ENCODE peak calls at places on chromosomes 2 and 18, in seven cellular contexts. K is CD8-positive, alpha-beta T cell; A is NCI-H187; N is left cardiac atrium; Y is mucosa of gallbladder; P is effector CD4-positive, alpha-beta T cell; F is foreskin fibroblast. B is an unnamed sample.

GRCh38 chr2:238861766-238862315 is 14.0 kb downstream of the TWIST2 start:
- DNase-seq in K (no peak), A (no peak), N (no peak), Y (no peak), P (no peak), F (peak; percentile 48), B (no peak)

GRCh38 chr2:230920167-230920566 is 4.9 kb downstream of the GPR55 start:
- DNase-seq in K (no peak), A (no peak), N (no peak), Y (no peak), P (no peak), F (no peak), B (no peak)

GRCh38 chr2:130814931-130815680 is 21.6 kb upstream of the ARHGEF4 start:
- DNase-seq in K (no peak), A (no peak), N (no peak), Y (no peak), P (no peak), F (no peak), B (no peak)

GRCh38 chr2:23794234-23794633 is 132.7 kb downstream of the ATAD2B start:
- DNase-seq in K (no peak), A (no peak), N (no peak), Y (no peak), P (no peak), F (no peak), B (no peak)

GRCh38 chr2:219209818-219210571 is 3.4 kb downstream of the ZFAND2B start:
- DNase-seq in K (no peak), A (no peak), N (no peak), Y (no peak), P (no peak), F (no peak), B (no peak)

GRCh38 chr18:55321268-55322175 is 266.5 kb downstream of the TCF4 start:
- DNase-seq in K (peak; percentile 36), A (peak; percentile 65), N (peak; percentile 95), Y (peak; percentile 79), P (no peak), F (peak; percentile 97), B (peak; percentile 91)

GRCh38 chr2:160324161-160324768 is 124.2 kb upstream of the ITGB6 start:
- DNase-seq in K (peak; percentile 52), A (no peak), N (peak; percentile 60), Y (peak; percentile 51), P (peak; percentile 24), F (peak; percentile 80), B (peak; percentile 48)

GRCh38 chr2:8611246-8611645 is 70.6 kb upstream of the ID2 start:
- DNase-seq in K (no peak), A (no peak), N (no peak), Y (no peak), P (no peak), F (no peak), B (no peak)

GRCh38 chr18:40413160-40413559 is 1541.9 kb upstream of the PIK3C3 start:
- DNase-seq in K (no peak), A (no peak), N (no peak), Y (no peak), P (no peak), F (peak; percentile 77), B (no peak)

GRCh38 chr2:145813481-145813880 is 1293.6 kb upstream of the ZEB2 start:
- DNase-seq in K (no peak), A (no peak), N (no peak), Y (no peak), P (no peak), F (no peak), B (no peak)

GRCh38 chr2:31282634-31283033 is 48.7 kb downstream of the EHD3 start:
- DNase-seq in K (no peak), A (no peak), N (no peak), Y (no peak), P (no peak), F (no peak), B (no peak)

GRCh38 chr18:38330573-38330972 is 765.0 kb upstream of the CELF4 start:
- DNase-seq in K (no peak), A (no peak), N (no peak), Y (no peak), P (no peak), F (no peak), B (no peak)

GRCh38 chr2:96353606-96354095 is 18.1 kb downstream of the NCAPH start:
- DNase-seq in K (no peak), A (no peak), N (no peak), Y (no peak), P (no peak), F (peak; percentile 60), B (no peak)

GRCh38 chr2:234587341-234588053 is 90.6 kb upstream of the ARL4C start:
- DNase-seq in K (no peak), A (no peak), N (no peak), Y (no peak), P (no peak), F (peak; percentile 47), B (no peak)

GRCh38 chr18:46632401-46633089 is 24.5 kb downstream of the LOXHD1 start:
- DNase-seq in K (no peak), A (no peak), N (no peak), Y (no peak), P (no peak), F (no peak), B (peak; percentile 10)

GRCh38 chr2:27014771-27015433 is 17.9 kb upstream of the TMEM214 start:
- DNase-seq in K (no peak), A (no peak), N (no peak), Y (no peak), P (no peak), F (no peak), B (no peak)

B was measured in HFFc6.